ENCODE peak calls at places on chromosome 7, in eight cellular contexts. K, B, V, A, U, X, E and Z are unnamed samples.
A peak's percentile ranks its signal among the peaks of the same experiment; 100 is the strongest.

GRCh38 chr7:13541326-13541725 is 448.1 kb downstream of the ETV1 start:
- DNase-seq in X (no peak), K (no peak), B (no peak), E (no peak), V (no peak), A (no peak), U (no peak), Z (no peak)

GRCh38 chr7:158957921-158958471 is 101.6 kb downstream of the DYNC2I1 start:
- DNase-seq in X (no peak), K (no peak), U (no peak), A (no peak), E (no peak), B (peak; percentile 58), V (no peak), Z (no peak)

GRCh38 chr7:22858640-22859561 is 36.3 kb upstream of the TOMM7 start:
- DNase-seq in U (no peak), V (peak; percentile 69), X (no peak), E (no peak), K (no peak), B (peak; percentile 67), A (no peak), Z (no peak)

GRCh38 chr7:114864278-114864677 is 57.6 kb upstream of the MDFIC start:
- DNase-seq in A (no peak), X (no peak), E (no peak), U (no peak), B (no peak), K (no peak), V (no peak), Z (no peak)

GRCh38 chr7:37705976-37706375 is 22.4 kb downstream of the GPR141 start:
- DNase-seq in V (no peak), X (no peak), E (no peak), B (no peak), K (no peak), U (no peak), A (no peak), Z (no peak)

GRCh38 chr7:44322631-44323363 is 2.6 kb downstream of the CAMK2B start:
- DNase-seq in A (no peak), U (no peak), K (no peak), X (no peak), E (no peak), V (no peak), B (no peak), Z (no peak)

GRCh38 chr7:81064446-81064845 is 145.6 kb upstream of the SEMA3C start:
- DNase-seq in U (no peak), B (no peak), X (no peak), V (no peak), K (no peak), E (no peak), A (no peak), Z (no peak)

GRCh38 chr7:107387573-107388219 is 82.2 kb upstream of the GPR22 start:
- DNase-seq in U (no peak), X (peak; percentile 18), K (no peak), B (no peak), A (no peak), E (no peak), V (no peak), Z (no peak)

GRCh38 chr7:136033413-136034031 is 56.4 kb upstream of the MTPN start:
- DNase-seq in U (no peak), A (no peak), X (no peak), K (no peak), B (no peak), V (no peak), E (no peak), Z (no peak)

GRCh38 chr7:55052081-55052480 is 33.3 kb downstream of the EGFR start:
- DNase-seq in X (no peak), U (no peak), V (no peak), A (no peak), K (no peak), B (no peak), E (no peak), Z (no peak)

GRCh38 chr7:101235050-101235449 is 2.6 kb downstream of the CLDN15 start:
- DNase-seq in A (no peak), B (no peak), X (peak; percentile 25), U (no peak), V (no peak), E (no peak), K (no peak), Z (no peak)

GRCh38 chr7:139543801-139544603 is 20.5 kb downstream of the CLEC2L start:
- DNase-seq in X (peak; percentile 37), K (peak; percentile 31), A (no peak), E (no peak), U (no peak), B (no peak), V (peak; percentile 10), Z (no peak)

GRCh38 chr7:151327659-151328058 is 14.0 kb upstream of the NUB1 start:
- DNase-seq in V (no peak), U (no peak), A (no peak), X (no peak), B (no peak), E (no peak), K (no peak), Z (no peak)

GRCh38 chr7:44220046-44220720 is 19.4 kb downstream of the YKT6 start:
- DNase-seq in A (peak; percentile 74), B (no peak), E (no peak), V (no peak), X (no peak), K (peak; percentile 14), U (no peak), Z (no peak)

GRCh38 chr7:72078301-72078700 is 333.8 kb downstream of the CALN1 start:
- DNase-seq in U (no peak), A (no peak), K (no peak), V (no peak), B (no peak), X (no peak), E (no peak), Z (no peak)

GRCh38 chr7:5591547-5591899 is 167.9 kb upstream of the TNRC18 start:
- DNase-seq in V (no peak), E (no peak), B (peak; percentile 77), U (no peak), X (peak; percentile 60), K (peak; percentile 49), A (no peak), Z (no peak)

GRCh38 chr7:137930616-137931015 is 71.3 kb downstream of the CREB3L2 start:
- DNase-seq in B (no peak), A (no peak), X (no peak), V (no peak), U (no peak), E (no peak), K (no peak), Z (no peak)

GRCh38 chr7:920351-921070 is 34.0 kb downstream of the ADAP1 start:
- DNase-seq in K (peak; percentile 1), V (no peak), A (peak; percentile 79), E (peak; percentile 19), U (no peak), X (no peak), B (no peak), Z (no peak)

GRCh38 chr7:93461350-93461749 is 113.2 kb downstream of the CALCR start:
- DNase-seq in X (peak; percentile 5), B (no peak), E (no peak), A (no peak), K (no peak), U (no peak), V (no peak), Z (no peak)

GRCh38 chr7:97015787-97016391 is 8.7 kb downstream of the DLX5 start:
- DNase-seq in B (no peak), V (no peak), E (no peak), U (no peak), A (no peak), X (no peak), K (no peak), Z (no peak)

GRCh38 chr7:90530263-90530662 is 60.8 kb downstream of the PTTG1IP2 start:
- DNase-seq in X (no peak), U (no peak), V (no peak), E (no peak), K (no peak), A (no peak), B (no peak), Z (no peak)

GRCh38 chr7:140013676-140014075 is 49.1 kb downstream of the PARP12 start:
- DNase-seq in A (no peak), V (no peak), B (no peak), E (no peak), U (no peak), X (no peak), K (no peak), Z (no peak)

GRCh38 chr7:51220226-51220625 is 96.4 kb downstream of the COBL start:
- DNase-seq in A (peak; percentile 26), X (no peak), V (no peak), U (no peak), K (no peak), E (no peak), B (no peak), Z (no peak)

GRCh38 chr7:112965506-112965905 is 121.1 kb downstream of the GPR85 start:
- DNase-seq in B (no peak), A (no peak), K (no peak), X (no peak), V (no peak), E (no peak), U (no peak), Z (no peak)

GRCh38 chr7:12583181-12583580 is 12.7 kb downstream of the SCIN start:
- DNase-seq in B (no peak), X (no peak), U (no peak), V (no peak), E (no peak), K (no peak), A (no peak), Z (no peak)

GRCh38 chr7:18996583-18996982 is 120.9 kb downstream of the TWIST1 start:
- DNase-seq in A (no peak), B (no peak), K (no peak), E (no peak), V (no peak), X (no peak), U (no peak), Z (no peak)

GRCh38 chr7:16063691-16064090 is 357.6 kb downstream of the CRPPA start:
- DNase-seq in V (no peak), B (no peak), U (no peak), E (no peak), K (no peak), A (no peak), X (no peak), Z (no peak)

GRCh38 chr7:149294641-149295480 is 32.9 kb downstream of the ZNF783 start:
- DNase-seq in B (no peak), E (no peak), X (no peak), V (no peak), U (no peak), K (no peak), A (peak; percentile 31), Z (no peak)

GRCh38 chr7:3159445-3159844 is 115.8 kb upstream of the CARD11 start:
- DNase-seq in U (no peak), V (no peak), A (no peak), B (no peak), X (no peak), E (no peak), K (no peak), Z (no peak)

GRCh38 chr7:155602156-155602555 is 42.3 kb upstream of the RBM33 start:
- DNase-seq in X (no peak), V (no peak), K (no peak), A (no peak), U (no peak), B (no peak), E (no peak), Z (no peak)

GRCh38 chr7:91243591-91244368 is 20.5 kb upstream of the FZD1 start:
- DNase-seq in X (no peak), K (no peak), B (no peak), A (no peak), E (no peak), U (no peak), V (no peak), Z (no peak)

GRCh38 chr7:157013602-157014549 is 3.4 kb upstream of the MNX1 start:
- DNase-seq in B (no peak), K (no peak), U (no peak), A (peak; percentile 22), E (no peak), V (no peak), X (no peak), Z (no peak)

GRCh38 chr7:42432644-42433043 is 195.6 kb upstream of the GLI3 start:
- DNase-seq in U (no peak), K (no peak), E (no peak), V (no peak), B (no peak), A (no peak), X (no peak), Z (no peak)

GRCh38 chr7:50615519-50615845 is 50.3 kb upstream of the DDC start:
- DNase-seq in X (no peak), B (no peak), E (no peak), K (no peak), A (no peak), U (no peak), V (no peak), Z (no peak)